ENCODE peak calls at places on chromosomes 6 and 20, in ten cellular contexts. O is uterus, P is fibroblast of lung, F is left ventricle myocardium inferior, I is tibial nerve, T is Peyer's patch, A is SK-N-SH, E is heart left ventricle, Q is left lung, C is ascending aorta. D is an unnamed sample.
A peak's percentile ranks its signal among the peaks of the same experiment; 100 is the strongest.

GRCh38 chr20:24422361-24422760 is 47.1 kb upstream of the SYNDIG1 start:
- DNase-seq in O (no peak), P (no peak), F (no peak), I (no peak), T (no peak), A (no peak), E (no peak), Q (no peak), C (no peak), D (no peak)

GRCh38 chr20:4041748-4042411 is 26.5 kb upstream of the RNF24 start:
- DNase-seq in O (peak; percentile 69), P (peak; percentile 89), F (peak; percentile 25), I (no peak), T (no peak), A (no peak), E (no peak), Q (peak; percentile 86), C (no peak), D (peak; percentile 96)

GRCh38 chr20:32070282-32070681 is 18.2 kb downstream of the HCK start:
- DNase-seq in O (no peak), P (no peak), F (no peak), I (no peak), T (no peak), A (no peak), E (no peak), Q (no peak), C (no peak), D (no peak)

GRCh38 chr6:83867527-83868161 is 8.2 kb downstream of the CYB5R4 start:
- DNase-seq in O (no peak), P (peak; percentile 53), F (no peak), I (peak; percentile 34), T (no peak), A (no peak), E (peak; percentile 62), Q (peak; percentile 85), C (peak; percentile 25), D (peak; percentile 28)

GRCh38 chr20:64160118-64160517 is 4.1 kb upstream of the MYT1 start:
- DNase-seq in O (no peak), P (no peak), F (no peak), I (no peak), T (no peak), A (no peak), E (no peak), Q (no peak), C (no peak), D (no peak)

GRCh38 chr6:3426817-3427739 is 29.8 kb downstream of the SLC22A23 start:
- DNase-seq in O (no peak), P (no peak), F (no peak), I (no peak), T (no peak), A (no peak), E (no peak), Q (no peak), C (no peak), D (no peak)

GRCh38 chr6:3885262-3886036 is 36.3 kb downstream of the FAM50B start:
- DNase-seq in O (no peak), P (no peak), F (no peak), I (no peak), T (no peak), A (no peak), E (no peak), Q (no peak), C (no peak), D (no peak)

GRCh38 chr6:113971786-113972185 is 838 bp upstream of the HDAC2 start:
- DNase-seq in O (no peak), P (peak; percentile 26), F (no peak), I (no peak), T (no peak), A (no peak), E (no peak), Q (no peak), C (no peak), D (no peak)

GRCh38 chr20:6007094-6007528 is 46.7 kb downstream of the LRRN4 start:
- DNase-seq in O (no peak), P (peak; percentile 5), F (no peak), I (no peak), T (no peak), A (peak; percentile 11), E (no peak), Q (no peak), C (no peak), D (no peak)

GRCh38 chr6:150129616-150130505 is 13.0 kb upstream of the PPP1R14C start:
- DNase-seq in O (no peak), P (no peak), F (no peak), I (no peak), T (no peak), A (no peak), E (no peak), Q (no peak), C (no peak), D (no peak)

GRCh38 chr6:76441850-76442249 is 369.4 kb upstream of the IMPG1 start:
- DNase-seq in O (no peak), P (no peak), F (no peak), I (no peak), T (no peak), A (no peak), E (no peak), Q (no peak), C (no peak), D (no peak)

GRCh38 chr6:139027620-139028182 is 844 bp upstream of the ABRACL start:
- DNase-seq in O (no peak), P (peak; percentile 55), F (no peak), I (no peak), T (peak; percentile 31), A (no peak), E (no peak), Q (no peak), C (no peak), D (no peak)

GRCh38 chr20:52001999-52002666 is 189.4 kb downstream of the ZFP64 start:
- DNase-seq in O (no peak), P (no peak), F (no peak), I (no peak), T (no peak), A (peak; percentile 54), E (no peak), Q (no peak), C (no peak), D (no peak)

GRCh38 chr6:41176189-41176588 is 13.3 kb upstream of the TREM2 start:
- DNase-seq in O (no peak), P (no peak), F (no peak), I (no peak), T (no peak), A (no peak), E (no peak), Q (no peak), C (no peak), D (no peak)

DNA sequence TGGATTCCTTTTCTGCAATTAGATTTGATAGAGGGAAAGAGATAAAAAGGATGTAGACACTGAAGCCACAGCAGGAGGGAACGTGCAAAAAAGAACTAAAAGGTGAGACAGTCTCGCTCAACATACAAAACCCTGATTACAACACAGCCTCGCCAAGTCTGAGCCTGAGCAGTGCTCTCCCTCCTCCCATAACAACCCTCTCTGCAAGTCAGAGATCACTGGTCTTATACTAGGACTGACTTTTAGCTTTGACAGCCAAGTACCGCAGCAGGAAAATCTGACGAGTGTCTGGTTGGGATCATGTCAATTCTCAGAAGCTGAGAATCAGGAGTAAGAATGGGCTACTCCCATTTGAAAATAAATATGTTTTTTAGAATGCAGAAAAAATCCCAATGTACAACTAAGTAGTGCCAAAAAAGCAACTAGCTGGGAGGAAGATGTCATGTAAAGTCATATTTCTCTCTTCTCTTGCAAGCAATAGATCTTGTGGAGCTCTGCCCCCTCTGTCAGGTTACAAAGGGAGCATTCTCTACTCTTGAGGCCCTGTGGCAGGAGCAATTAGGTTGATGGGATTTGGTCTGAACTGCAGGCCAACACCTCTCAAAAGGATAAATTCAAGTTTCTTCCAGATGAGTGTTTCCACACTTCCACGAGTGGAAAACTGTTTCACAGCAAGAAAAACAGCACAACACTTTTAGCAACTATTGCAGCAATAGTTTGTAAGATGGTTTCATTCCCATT is 118.9 kb upstream of the COL21A1 start:
- DNase-seq in O (peak; percentile 50), P (no peak), F (no peak), I (no peak), T (no peak), A (no peak), E (no peak), Q (no peak), C (no peak), D (no peak)
- TF ChIP-seq CTCF in O (no peak), P (no peak), F (no peak), I (no peak), T (no peak), A (no peak), E (no peak), Q (no peak), C (no peak), D (no peak)

GRCh38 chr6:24357336-24358218 is at the start of gene DCDC2:
- DNase-seq in O (no peak), P (peak; percentile 13), F (no peak), I (no peak), T (peak; percentile 23), A (no peak), E (peak; percentile 56), Q (peak; percentile 89), C (no peak), D (peak; percentile 24)
- H3K4me3 ChIP-seq in O (peak within 1 kb of the TSS; percentile 26), P (no peak within 1 kb of the TSS), F (peak within 1 kb of the TSS; percentile 52), I (peak within 1 kb of the TSS; percentile 29), T (peak within 1 kb of the TSS; percentile 49), A (no peak within 1 kb of the TSS), E (peak within 1 kb of the TSS; percentile 24), Q (peak within 1 kb of the TSS; percentile 23), C (peak within 1 kb of the TSS; percentile 58), D (peak within 1 kb of the TSS; percentile 7)

GRCh38 chr6:31762356-31762755 is at the start of gene SAPCD1:
- DNase-seq in O (no peak), P (no peak), F (no peak), I (no peak), T (no peak), A (no peak), E (no peak), Q (no peak), C (no peak), D (no peak)
- H3K36me3 ChIP-seq in O (no peaks in the 10 kb centered on the region), P (peaks cover 7% of the 10 kb centered on the region), F (peaks cover 5% of the 10 kb centered on the region), I (no peaks in the 10 kb centered on the region), T (no peaks in the 10 kb centered on the region), A (no peaks in the 10 kb centered on the region), E (no peaks in the 10 kb centered on the region), Q (peaks cover 15% of the 10 kb centered on the region), C (no peaks in the 10 kb centered on the region), D (no peaks in the 10 kb centered on the region)

DNA sequence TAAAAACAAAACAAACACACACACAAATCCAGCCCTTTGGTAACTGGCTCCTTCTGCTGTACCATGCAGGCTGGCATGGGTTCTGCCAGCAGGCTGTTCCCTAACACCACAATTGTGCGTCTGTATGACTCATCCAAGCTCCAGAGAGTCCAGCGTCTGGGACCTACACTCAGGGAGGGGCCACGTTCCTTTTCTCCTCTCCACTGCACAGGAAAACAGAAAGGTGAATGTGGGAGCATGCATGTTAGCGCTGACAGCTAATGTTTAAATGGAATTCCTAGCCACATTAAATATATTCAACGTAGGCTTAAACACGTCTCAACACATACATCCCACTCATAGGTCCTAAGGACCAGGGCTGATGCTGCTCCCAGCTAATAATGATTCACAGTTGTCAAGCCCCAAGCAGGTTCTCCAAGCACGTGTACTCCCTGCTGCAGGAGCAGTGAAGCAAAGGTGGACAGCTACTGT is 20.7 kb downstream of the MAP1LC3A start:
- DNase-seq in O (peak; percentile 54), P (peak; percentile 80), F (peak; percentile 61), I (peak; percentile 35), T (no peak), A (no peak), E (no peak), Q (no peak), C (no peak), D (peak; percentile 76)
- TF ChIP-seq CTCF in O (peak; percentile 70), P (peak; percentile 88), F (peak; percentile 68), I (peak; percentile 47), T (peak; percentile 48), A (peak; percentile 89), E (peak; percentile 49), Q (peak; percentile 13), C (peak; percentile 79), D (peak; percentile 63)